ENCODE peak calls at places on chromosome X, in six cellular contexts. One of them, this sample, is unnamed.

GRCh38 chrX:55167124-55167523 is 53.0 kb upstream of the PAGE5 start:
- DNase-seq in activated T-cell treated with anti-CD3 and anti-CD28 coated beads, Interleukin-2, amount 50 U/mL, for 72 hours: no peak
- DNase-seq in adrenal gland: no peak
- DNase-seq in fibroblast of the conjunctiva: no peak
- DNase-seq in sciatic nerve: no peak
- DNase-seq in AG09309: no peak
- DNase-seq in this sample: no peak

GRCh38 chrX:76148011-76148665 is 24.7 kb upstream of the PBDC1 start:
- DNase-seq in sciatic nerve: no peak
- DNase-seq in fibroblast of the conjunctiva: peak
- DNase-seq in activated T-cell treated with anti-CD3 and anti-CD28 coated beads, Interleukin-2, amount 50 U/mL, for 72 hours: peak
- DNase-seq in adrenal gland: no peak
- DNase-seq in AG09309: no peak
- DNase-seq in this sample: peak

GRCh38 chrX:115452256-115452655 is 108.7 kb upstream of the PLS3 start:
- DNase-seq in AG09309: no peak
- DNase-seq in activated T-cell treated with anti-CD3 and anti-CD28 coated beads, Interleukin-2, amount 50 U/mL, for 72 hours: no peak
- DNase-seq in sciatic nerve: no peak
- DNase-seq in adrenal gland: no peak
- DNase-seq in fibroblast of the conjunctiva: no peak
- DNase-seq in this sample: peak

GRCh38 chrX:28188526-28188925 is 207.3 kb upstream of the DCAF8L1 start:
- DNase-seq in adrenal gland: no peak
- DNase-seq in AG09309: no peak
- DNase-seq in activated T-cell treated with anti-CD3 and anti-CD28 coated beads, Interleukin-2, amount 50 U/mL, for 72 hours: no peak
- DNase-seq in sciatic nerve: no peak
- DNase-seq in fibroblast of the conjunctiva: no peak
- DNase-seq in this sample: peak

GRCh38 chrX:9614016-9614415 is 149.2 kb downstream of the TBL1X start:
- DNase-seq in sciatic nerve: no peak
- DNase-seq in fibroblast of the conjunctiva: no peak
- DNase-seq in AG09309: no peak
- DNase-seq in activated T-cell treated with anti-CD3 and anti-CD28 coated beads, Interleukin-2, amount 50 U/mL, for 72 hours: no peak
- DNase-seq in adrenal gland: no peak
- DNase-seq in this sample: peak

GRCh38 chrX:119343856-119344255 is 55.3 kb upstream of the SLC25A43 start:
- DNase-seq in AG09309: no peak
- DNase-seq in fibroblast of the conjunctiva: no peak
- DNase-seq in activated T-cell treated with anti-CD3 and anti-CD28 coated beads, Interleukin-2, amount 50 U/mL, for 72 hours: no peak
- DNase-seq in adrenal gland: no peak
- DNase-seq in sciatic nerve: no peak
- DNase-seq in this sample: no peak

GRCh38 chrX:124190440-124190839 is 142.0 kb upstream of the TEX13D start:
- DNase-seq in adrenal gland: no peak
- DNase-seq in AG09309: no peak
- DNase-seq in activated T-cell treated with anti-CD3 and anti-CD28 coated beads, Interleukin-2, amount 50 U/mL, for 72 hours: no peak
- DNase-seq in fibroblast of the conjunctiva: no peak
- DNase-seq in sciatic nerve: no peak
- DNase-seq in this sample: no peak

GRCh38 chrX:13816899-13817298 is at the start of gene GPM6B:
- DNase-seq in adrenal gland: no peak
- DNase-seq in fibroblast of the conjunctiva: no peak
- DNase-seq in AG09309: no peak
- DNase-seq in sciatic nerve: no peak
- DNase-seq in activated T-cell treated with anti-CD3 and anti-CD28 coated beads, Interleukin-2, amount 50 U/mL, for 72 hours: no peak
- DNase-seq in this sample: no peak

GRCh38 chrX:53831662-53832635 is 145.4 kb upstream of the HUWE1 start:
- DNase-seq in AG09309: no peak
- DNase-seq in sciatic nerve: no peak
- DNase-seq in adrenal gland: no peak
- DNase-seq in fibroblast of the conjunctiva: peak
- DNase-seq in activated T-cell treated with anti-CD3 and anti-CD28 coated beads, Interleukin-2, amount 50 U/mL, for 72 hours: peak
- DNase-seq in this sample: peak

GRCh38 chrX:85084770-85085393 is 81.2 kb downstream of the APOOL start:
- DNase-seq in adrenal gland: no peak
- DNase-seq in activated T-cell treated with anti-CD3 and anti-CD28 coated beads, Interleukin-2, amount 50 U/mL, for 72 hours: peak
- DNase-seq in AG09309: peak
- DNase-seq in fibroblast of the conjunctiva: peak
- DNase-seq in sciatic nerve: no peak
- DNase-seq in this sample: peak

GRCh38 chrX:130343411-130343810 is 3.7 kb downstream of the SLC25A14 start:
- DNase-seq in AG09309: no peak
- DNase-seq in sciatic nerve: no peak
- DNase-seq in activated T-cell treated with anti-CD3 and anti-CD28 coated beads, Interleukin-2, amount 50 U/mL, for 72 hours: no peak
- DNase-seq in adrenal gland: no peak
- DNase-seq in fibroblast of the conjunctiva: no peak
- DNase-seq in this sample: peak

GRCh38 chrX:37314526-37314925 is 34.6 kb upstream of the PRRG1 start:
- DNase-seq in sciatic nerve: no peak
- DNase-seq in activated T-cell treated with anti-CD3 and anti-CD28 coated beads, Interleukin-2, amount 50 U/mL, for 72 hours: no peak
- DNase-seq in AG09309: peak
- DNase-seq in fibroblast of the conjunctiva: no peak
- DNase-seq in adrenal gland: no peak
- DNase-seq in this sample: peak

GRCh38 chrX:110265624-110266023 is 52.3 kb downstream of the AMMECR1 start:
- DNase-seq in sciatic nerve: no peak
- DNase-seq in AG09309: no peak
- DNase-seq in fibroblast of the conjunctiva: no peak
- DNase-seq in activated T-cell treated with anti-CD3 and anti-CD28 coated beads, Interleukin-2, amount 50 U/mL, for 72 hours: no peak
- DNase-seq in adrenal gland: no peak
- DNase-seq in this sample: no peak

GRCh38 chrX:29690061-29690460 is 525.3 kb upstream of the MAGEB2 start:
- DNase-seq in activated T-cell treated with anti-CD3 and anti-CD28 coated beads, Interleukin-2, amount 50 U/mL, for 72 hours: no peak
- DNase-seq in adrenal gland: no peak
- DNase-seq in sciatic nerve: no peak
- DNase-seq in AG09309: no peak
- DNase-seq in fibroblast of the conjunctiva: no peak
- DNase-seq in this sample: peak

GRCh38 chrX:130705591-130705990 is 197.4 kb downstream of the ENOX2 start:
- DNase-seq in fibroblast of the conjunctiva: no peak
- DNase-seq in adrenal gland: no peak
- DNase-seq in sciatic nerve: no peak
- DNase-seq in AG09309: no peak
- DNase-seq in activated T-cell treated with anti-CD3 and anti-CD28 coated beads, Interleukin-2, amount 50 U/mL, for 72 hours: no peak
- DNase-seq in this sample: no peak

GRCh38 chrX:150635952-150636351 is 57.2 kb upstream of the MTMR1 start:
- DNase-seq in fibroblast of the conjunctiva: peak
- DNase-seq in adrenal gland: no peak
- DNase-seq in AG09309: peak
- DNase-seq in activated T-cell treated with anti-CD3 and anti-CD28 coated beads, Interleukin-2, amount 50 U/mL, for 72 hours: no peak
- DNase-seq in sciatic nerve: no peak
- DNase-seq in this sample: peak

GRCh38 chrX:99914676-99915075 is 495.4 kb downstream of the PCDH19 start:
- DNase-seq in AG09309: no peak
- DNase-seq in sciatic nerve: no peak
- DNase-seq in adrenal gland: no peak
- DNase-seq in fibroblast of the conjunctiva: no peak
- DNase-seq in activated T-cell treated with anti-CD3 and anti-CD28 coated beads, Interleukin-2, amount 50 U/mL, for 72 hours: no peak
- DNase-seq in this sample: no peak